ENCODE peak calls at places on chromosomes 3 and 15, in six cellular contexts. O is memory B cell; F is activated CD4-positive, alpha-beta T cell treated with anti-CD3 and anti-CD28 coated beads, Interleukin-2, amount 50 U/mL, for 24 hours; Y is left ventricle myocardium superior; E is NCI-H2171; B is activated T-helper 1 cell treated with Interleukin-2 at 50 U/mL for 16 hours. I is an unnamed sample.

GRCh38 chr3:180092889-180093288 is 56.2 kb upstream of the PEX5L start:
- DNase-seq in O (no peak), F (no peak), E (no peak), Y (no peak), B (no peak), I (no peak)

GRCh38 chr3:54960066-54960465 is 32.2 kb upstream of the LRTM1 start:
- DNase-seq in O (no peak), E (no peak), F (no peak), Y (no peak), B (no peak), I (no peak)

GRCh38 chr3:79027593-79027992 is 740.2 kb downstream of the ROBO1 start:
- DNase-seq in F (no peak), E (no peak), B (no peak), Y (no peak), O (no peak), I (no peak)

GRCh38 chr3:1228289-1228688 is 135.5 kb downstream of the CNTN6 start:
- DNase-seq in B (no peak), E (no peak), Y (no peak), O (no peak), F (no peak), I (no peak)

GRCh38 chr3:49518016-49518415 is 36.3 kb upstream of the BSN start:
- DNase-seq in Y (no peak), F (no peak), O (no peak), E (no peak), B (no peak), I (no peak)

GRCh38 chr15:62895905-62896316 is 146.6 kb upstream of the TPM1 start:
- DNase-seq in O (no peak), B (no peak), Y (no peak), F (no peak), E (no peak), I (no peak)

GRCh38 chr15:99474041-99474906 is 91.5 kb upstream of the MEF2A start:
- DNase-seq in E (no peak), B (no peak), O (no peak), F (no peak), Y (peak; percentile 82), I (no peak)

GRCh38 chr3:159028706-159029105 is 226.9 kb downstream of the MFSD1 start:
- DNase-seq in B (no peak), O (no peak), Y (no peak), F (no peak), E (no peak), I (no peak)

GRCh38 chr15:33201376-33202189 is 7.1 kb upstream of the FMN1 start:
- DNase-seq in F (peak; percentile 65), E (peak; percentile 26), O (no peak), Y (no peak), B (peak; percentile 31), I (peak; percentile 15)

GRCh38 chr15:51497806-51498205 is 124.8 kb downstream of the DMXL2 start:
- DNase-seq in F (no peak), O (no peak), E (no peak), B (no peak), Y (no peak), I (no peak)

GRCh38 chr3:139941580-139941979 is 6.6 kb downstream of the CLSTN2 start:
- DNase-seq in O (no peak), E (no peak), F (no peak), B (no peak), Y (no peak), I (no peak)

GRCh38 chr3:146390967-146391366 is 78.4 kb downstream of the PLSCR2 start:
- DNase-seq in O (no peak), F (no peak), B (no peak), E (no peak), Y (no peak), I (no peak)

GRCh38 chr15:91790826-91791225 is 62.7 kb upstream of the SLCO3A1 start:
- DNase-seq in Y (no peak), O (no peak), F (no peak), B (no peak), E (peak; percentile 54), I (no peak)

GRCh38 chr3:159762238-159762637 is 226.4 kb upstream of the IL12A start:
- DNase-seq in F (no peak), E (no peak), O (no peak), Y (no peak), B (no peak), I (no peak)

GRCh38 chr3:130963878-130964277 is 62.7 kb downstream of the ASTE1 start:
- DNase-seq in B (no peak), Y (no peak), E (no peak), O (no peak), F (no peak), I (no peak)

GRCh38 chr3:43905157-43905556 is 214.4 kb downstream of the ABHD5 start:
- DNase-seq in E (no peak), F (no peak), O (no peak), B (no peak), Y (no peak), I (no peak)

GRCh38 chr3:168096210-168096795 is 579 bp upstream of the GOLIM4 start:
- DNase-seq in Y (peak; percentile 60), O (no peak), B (no peak), E (peak; percentile 89), F (peak; percentile 0), I (no peak)

GRCh38 chr15:63185206-63185605 is 4.2 kb upstream of the RAB8B start:
- DNase-seq in Y (no peak), B (no peak), F (no peak), O (no peak), E (peak; percentile 32), I (no peak)

GRCh38 chr3:45760878-45761711 is 35.2 kb downstream of the SLC6A20 start:
- DNase-seq in Y (peak; percentile 53), O (peak; percentile 16), F (peak; percentile 30), B (no peak), E (no peak), I (no peak)

I was measured in T-cell.